ENCODE peak calls at places on chromosomes 4 and X, in five cellular contexts. C is A549, O is cortex of kidney, V is brain microvascular endothelial cell, L is cardiac muscle cell. U is an unnamed sample.

GRCh38 chr4:75087865-75088264 is 154.9 kb downstream of the PARM1 start:
- DNase-seq in C (no peak), O (no peak), V (no peak), L (no peak), U (no peak)

GRCh38 chr4:168124008-168124641 is 31.8 kb downstream of the ANXA10 start:
- DNase-seq in C (no peak), O (no peak), V (peak; percentile 40), L (no peak), U (peak; percentile 58)

GRCh38 chr4:102429553-102429952 is 71.6 kb upstream of the NFKB1 start:
- DNase-seq in C (peak; percentile 90), O (no peak), V (peak; percentile 69), L (peak; percentile 82), U (peak; percentile 77)

GRCh38 chrX:38929966-38930421 is 128.7 kb downstream of the MID1IP1 start:
- DNase-seq in C (no peak), O (no peak), V (peak; percentile 32), L (no peak), U (peak; percentile 5)

GRCh38 chrX:30283456-30284200 is 25.6 kb downstream of the NR0B1 start:
- DNase-seq in C (peak; percentile 93), O (no peak), V (peak; percentile 65), L (peak; percentile 85), U (peak; percentile 83)

GRCh38 chr4:5307928-5308327 is 256.6 kb downstream of the STK32B start:
- DNase-seq in C (no peak), O (no peak), V (no peak), L (no peak), U (no peak)

GRCh38 chr4:56260320-56260719 is 127.0 kb downstream of the AASDH start:
- DNase-seq in C (no peak), O (no peak), V (no peak), L (no peak), U (no peak)

GRCh38 chr4:185380320-185380719 is 15.4 kb downstream of the LRP2BP start:
- DNase-seq in C (no peak), O (no peak), V (no peak), L (no peak), U (no peak)

GRCh38 chr4:20251796-20252655 is at the start of gene SLIT2:
- DNase-seq in C (peak; percentile 10), O (peak; percentile 7), V (peak; percentile 78), L (peak; percentile 90), U (peak; percentile 84)

GRCh38 chr4:140152760-140153418 is 1.1 kb downstream of the MAML3 start:
- DNase-seq in C (no peak), O (no peak), V (peak; percentile 60), L (peak; percentile 67), U (peak; percentile 61)

GRCh38 chr4:36209941-36210663 is 34.2 kb downstream of the ARAP2 start:
- DNase-seq in C (no peak), O (no peak), V (no peak), L (no peak), U (peak; percentile 13)

GRCh38 chr4:169179609-169180526 is 90.9 kb downstream of the SH3RF1 start:
- DNase-seq in C (no peak), O (no peak), V (no peak), L (no peak), U (peak; percentile 56)

GRCh38 chr4:53671757-53672156 is 80.5 kb upstream of the LNX1 start:
- DNase-seq in C (no peak), O (no peak), V (no peak), L (no peak), U (no peak)

GRCh38 chr4:108060164-108060563 is 70.5 kb downstream of the HADH start:
- DNase-seq in C (peak; percentile 26), O (no peak), V (peak; percentile 35), L (peak; percentile 50), U (peak; percentile 78)

GRCh38 chrX:44459501-44459900 is 83.2 kb downstream of the FUNDC1 start:
- DNase-seq in C (no peak), O (no peak), V (no peak), L (no peak), U (no peak)

GRCh38 chr4:74933562-74934015 is 673 bp downstream of the PARM1 start:
- DNase-seq in C (no peak), O (no peak), V (no peak), L (peak; percentile 0), U (peak; percentile 2)

GRCh38 chr4:92090887-92091286 is 212.9 kb upstream of the GRID2 start:
- DNase-seq in C (no peak), O (no peak), V (no peak), L (no peak), U (no peak)

GRCh38 chr4:7422098-7422897 is 12.4 kb downstream of the PSAPL1 start:
- DNase-seq in C (no peak), O (no peak), V (no peak), L (no peak), U (no peak)

GRCh38 chr4:8251110-8251883 is 18.3 kb upstream of the HTRA3 start:
- DNase-seq in C (no peak), O (no peak), V (no peak), L (no peak), U (no peak)

GRCh38 chr4:122826000-122826595 is 533 bp upstream of the FGF2 start:
- DNase-seq in C (no peak), O (no peak), V (peak; percentile 14), L (no peak), U (peak; percentile 22)

GRCh38 chr4:173301518-173302201 is 32.5 kb downstream of the HMGB2 start:
- DNase-seq in C (peak; percentile 14), O (no peak), V (peak; percentile 39), L (peak; percentile 61), U (peak; percentile 66)

GRCh38 chrX:20212486-20213089 is 54.1 kb downstream of the RPS6KA3 start:
- DNase-seq in C (no peak), O (no peak), V (no peak), L (no peak), U (no peak)

GRCh38 chrX:133232331-133232730 is 14.2 kb upstream of the TFDP3 start:
- DNase-seq in C (no peak), O (no peak), V (no peak), L (no peak), U (no peak)

GRCh38 chr4:181264908-181265307 is 978.3 kb upstream of the TENM3 start:
- DNase-seq in C (no peak), O (no peak), V (no peak), L (no peak), U (no peak)

GRCh38 chr4:131427000-131427399 is 1722.1 kb upstream of the PCDH10 start:
- DNase-seq in C (no peak), O (no peak), V (no peak), L (no peak), U (peak; percentile 0)

GRCh38 chrX:151878574-151878973 is 34.1 kb upstream of the MAGEA4 start:
- DNase-seq in C (no peak), O (no peak), V (no peak), L (no peak), U (no peak)

GRCh38 chr4:65791807-65792308 is 121.6 kb upstream of the EPHA5 start:
- DNase-seq in C (peak; percentile 4), O (no peak), V (peak; percentile 14), L (peak; percentile 52), U (peak; percentile 33)

GRCh38 chrX:44470816-44471215 is 71.8 kb downstream of the FUNDC1 start:
- DNase-seq in C (no peak), O (no peak), V (no peak), L (no peak), U (peak; percentile 1)

U was measured in choroid plexus epithelial cell.